ENCODE peak calls at places on chromosome 2, in five cellular contexts. One of them, this sample, is unnamed.

GRCh38 chr2:45276914-45277313 is 267.7 kb upstream of the SIX2 start:
- DNase-seq in pancreas: peak; percentile 47
- DNase-seq in cerebellar cortex: no peak
- DNase-seq in hypothalamus: no peak
- DNase-seq in cardiac fibroblast: peak; percentile 78
- DNase-seq in this sample: no peak

GRCh38 chr2:23484163-23484740 is 99.3 kb downstream of the KLHL29 start:
- DNase-seq in pancreas: no peak
- DNase-seq in cerebellar cortex: no peak
- DNase-seq in hypothalamus: no peak
- DNase-seq in cardiac fibroblast: no peak
- DNase-seq in this sample: no peak

GRCh38 chr2:79025421-79025820 is at the start of gene REG3G:
- DNase-seq in pancreas: peak; percentile 79
- DNase-seq in cerebellar cortex: no peak
- DNase-seq in hypothalamus: no peak
- DNase-seq in cardiac fibroblast: no peak
- DNase-seq in this sample: no peak

GRCh38 chr2:42127425-42128424 is 41.4 kb upstream of the EML4 start:
- DNase-seq in pancreas: no peak
- DNase-seq in cerebellar cortex: no peak
- DNase-seq in hypothalamus: no peak
- DNase-seq in cardiac fibroblast: no peak
- DNase-seq in this sample: no peak

GRCh38 chr2:71941731-71942575 is 205.7 kb downstream of the CYP26B1 start:
- DNase-seq in pancreas: no peak
- DNase-seq in cerebellar cortex: no peak
- DNase-seq in hypothalamus: no peak
- DNase-seq in cardiac fibroblast: peak; percentile 65
- DNase-seq in this sample: no peak

GRCh38 chr2:224357098-224357901 is 44.6 kb downstream of the FAM124B start:
- DNase-seq in pancreas: no peak
- DNase-seq in cerebellar cortex: peak; percentile 64
- DNase-seq in hypothalamus: no peak
- DNase-seq in cardiac fibroblast: peak; percentile 78
- DNase-seq in this sample: peak; percentile 67

GRCh38 chr2:201470821-201471731 is 19.5 kb downstream of the STRADB start:
- DNase-seq in pancreas: no peak
- DNase-seq in cerebellar cortex: no peak
- DNase-seq in hypothalamus: no peak
- DNase-seq in cardiac fibroblast: no peak
- DNase-seq in this sample: no peak

GRCh38 chr2:42446503-42447271 is 47.1 kb downstream of the KCNG3 start:
- DNase-seq in pancreas: no peak
- DNase-seq in cerebellar cortex: no peak
- DNase-seq in hypothalamus: no peak
- DNase-seq in cardiac fibroblast: no peak
- DNase-seq in this sample: no peak